ENCODE peak calls at places on chromosomes 1 and 21, in four cellular contexts. A is transverse colon, S is HCT116, O is IMR-90. J is an unnamed sample.

GRCh38 chr1:63920154-63921117 is 146.6 kb downstream of the ROR1 start:
- DNase-seq in A (no peak), O (peak), S (no peak), J (no peak)

GRCh38 chr1:37071829-37072228 is 37.5 kb upstream of the GRIK3 start:
- DNase-seq in O (no peak), A (no peak), S (no peak), J (no peak)

GRCh38 chr21:42038393-42038792 is 28.2 kb upstream of the ZBTB21 start:
- DNase-seq in A (no peak), O (no peak), S (no peak), J (no peak)

GRCh38 chr1:89047734-89048133 is 17.3 kb downstream of the GBP1 start:
- DNase-seq in A (no peak), O (peak), S (no peak), J (no peak)

GRCh38 chr1:145706282-145706681 is 886 bp downstream of the PDZK1 start:
- DNase-seq in O (peak), S (peak), A (no peak), J (no peak)

GRCh38 chr1:38213720-38214367 is 167.3 kb upstream of the POU3F1 start:
- DNase-seq in S (no peak), A (no peak), O (no peak), J (no peak)

GRCh38 chr1:117674521-117675400 is 68.9 kb downstream of the TENT5C start:
- DNase-seq in O (peak), A (peak), S (no peak), J (peak)

GRCh38 chr1:222382171-222382570 is 165.7 kb downstream of the HHIPL2 start:
- DNase-seq in A (no peak), S (no peak), O (no peak), J (no peak)

GRCh38 chr1:154682252-154682651 is 74.3 kb upstream of the ADAR start:
- DNase-seq in O (no peak), S (no peak), A (no peak), J (no peak)

GRCh38 chr1:63575340-63575826 is 17.8 kb upstream of the PGM1 start:
- DNase-seq in S (peak), A (no peak), O (peak), J (no peak)

GRCh38 chr1:20248954-20249612 is 41.6 kb upstream of the VWA5B1 start:
- DNase-seq in S (no peak), A (no peak), O (no peak), J (no peak)

GRCh38 chr21:36718951-36719501 is 20.1 kb downstream of the SIM2 start:
- DNase-seq in A (peak), S (peak), O (no peak), J (peak)

GRCh38 chr1:100134872-100135271 is 1.9 kb downstream of the TRMT13 start:
- DNase-seq in S (no peak), O (peak), A (no peak), J (no peak)

GRCh38 chr1:100130552-100131077 is 2.1 kb downstream of the SASS6 start:
- DNase-seq in A (no peak), S (no peak), O (peak), J (no peak)

GRCh38 chr1:100131623-100132022 is 1.1 kb downstream of the SASS6 start:
- DNase-seq in S (no peak), A (no peak), O (no peak), J (no peak)

GRCh38 chr1:100137602-100138001 is 4.6 kb downstream of the TRMT13 start:
- DNase-seq in O (no peak), S (no peak), A (no peak), J (no peak)

DNA sequence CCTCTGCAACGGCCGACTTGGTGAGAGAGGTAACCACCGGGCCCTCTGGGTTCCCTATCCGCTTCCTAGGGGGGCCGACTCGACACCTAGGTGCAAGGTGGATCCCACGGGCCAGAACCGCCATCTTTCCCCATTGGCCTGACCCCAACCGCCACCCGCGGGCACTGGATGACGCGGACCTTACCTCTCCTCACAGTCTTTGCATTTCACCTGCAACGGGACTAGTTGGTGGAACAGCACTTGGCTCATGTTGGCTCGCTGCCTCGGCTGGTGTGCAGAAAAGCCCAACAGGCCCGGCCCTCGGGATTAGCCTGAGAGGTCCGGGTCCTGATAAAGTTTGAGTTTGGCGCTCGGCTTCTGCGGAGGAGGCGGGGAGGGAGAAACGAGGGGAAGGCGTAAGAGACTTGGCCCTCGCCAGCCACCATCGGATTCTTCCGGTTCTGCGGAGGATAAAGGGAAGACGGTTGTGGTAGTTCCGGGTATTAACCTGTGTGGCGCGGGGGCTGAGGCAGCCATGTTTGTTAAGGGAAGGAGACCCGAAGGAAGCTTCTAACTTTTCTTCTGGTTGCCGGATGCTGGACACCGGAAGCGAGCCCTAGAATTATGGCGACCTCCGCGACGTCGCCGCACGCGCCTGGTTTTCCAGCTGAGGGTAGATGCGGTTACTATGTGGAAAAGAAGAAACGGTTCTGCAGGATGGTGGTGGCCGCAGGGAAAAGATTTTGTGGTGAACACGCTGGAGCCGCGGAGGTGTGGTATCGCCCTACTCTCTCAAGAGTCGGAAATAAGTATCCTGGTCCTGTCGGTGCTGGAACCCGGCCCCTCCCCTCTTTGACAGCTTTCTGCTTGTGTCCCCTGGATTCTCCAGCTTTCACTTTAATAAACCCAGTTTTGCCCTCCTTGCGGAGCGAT is at the start of the genes SASS6 and TRMT13:
- DNase-seq in A (peak), S (peak), O (peak), J (peak)
- TF ChIP-seq CTCF in A (peak), S (no peak), O (no peak), J (no peak)

GRCh38 chr1:207821464-207822045 is 69.7 kb downstream of the CD46 start:
- DNase-seq in S (no peak), O (no peak), A (no peak), J (no peak)

GRCh38 chr1:207823531-207823879 is 71.7 kb downstream of the CD46 start:
- DNase-seq in S (no peak), A (no peak), O (no peak), J (no peak)

GRCh38 chr1:207823880-207824566 is 72.2 kb downstream of the CD46 start:
- DNase-seq in S (peak), O (peak), A (peak), J (peak)

GRCh38 chr1:207822124-207822601 is 70.3 kb downstream of the CD46 start:
- DNase-seq in A (peak), O (no peak), S (no peak), J (no peak)

GRCh38 chr1:207822602-207823451 is 71.0 kb downstream of the CD46 start:
- DNase-seq in O (peak), A (peak), S (no peak), J (peak)
- TF ChIP-seq POLR2A in O (no peak), A (peak), S (no peak), J (no peak)

GRCh38 chr1:200351826-200352549 is 57.8 kb downstream of the ZNF281 start:
- DNase-seq in S (no peak), A (no peak), O (peak), J (no peak)
- TF ChIP-seq CTCF in S (no peak), A (no peak), O (no peak), J (no peak)

GRCh38 chr1:32111040-32111628 is 3.3 kb downstream of the KPNA6 start:
- DNase-seq in A (no peak), S (no peak), O (no peak), J (no peak)

GRCh38 chr1:32105338-32105737 is 2.5 kb upstream of the KPNA6 start:
- DNase-seq in S (no peak), O (no peak), A (no peak), J (no peak)

GRCh38 chr1:32111789-32112188 is 3.9 kb downstream of the KPNA6 start:
- DNase-seq in O (peak), S (no peak), A (no peak), J (no peak)

GRCh38 chr1:32106663-32107273 is 1.1 kb upstream of the KPNA6 start:
- DNase-seq in O (no peak), A (no peak), S (no peak), J (no peak)

GRCh38 chr1:32107742-32108661 is at the start of gene KPNA6:
- DNase-seq in A (peak), O (peak), S (peak), J (peak)
- TF ChIP-seq POLR2A in A (peak), O (peak), S (peak), J (no peak)

GRCh38 chr21:15904389-15904788 is 174.6 kb downstream of the USP25 start:
- DNase-seq in A (no peak), O (peak), S (no peak), J (no peak)

DNA sequence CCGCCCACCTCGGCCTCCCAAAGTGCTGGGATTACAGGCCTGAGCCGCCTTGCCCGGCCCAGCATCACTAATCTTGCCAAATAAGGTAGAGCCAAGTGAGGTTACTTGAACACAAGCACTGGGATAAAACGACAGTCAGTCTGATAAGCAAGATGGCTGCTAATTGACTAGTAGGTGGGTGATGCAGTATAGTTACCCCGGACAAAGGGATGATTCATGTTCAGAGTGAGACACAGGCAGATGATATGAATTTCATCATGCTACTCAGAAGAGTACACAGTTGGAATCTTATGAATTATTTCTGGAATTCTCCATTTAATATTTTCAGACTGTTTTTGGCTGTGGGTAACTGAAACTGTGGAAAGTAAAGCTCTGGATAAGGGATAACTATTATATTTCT is 178.4 kb downstream of the USP25 start:
- DNase-seq in A (no peak), S (no peak), O (peak), J (no peak)
- TF ChIP-seq CTCF in A (no peak), S (no peak), O (no peak), J (no peak)

GRCh38 chr1:3674100-3675094 is 22.1 kb downstream of the TP73 start:
- DNase-seq in A (no peak), O (no peak), S (no peak), J (no peak)

GRCh38 chr1:3672231-3672970 is 20.1 kb downstream of the TP73 start:
- DNase-seq in A (no peak), O (no peak), S (no peak), J (no peak)

GRCh38 chr1:3675436-3675835 is 23.1 kb downstream of the TP73 start:
- DNase-seq in O (no peak), A (no peak), S (no peak), J (no peak)

GRCh38 chr1:3672971-3673361 is 20.6 kb downstream of the TP73 start:
- DNase-seq in S (no peak), A (no peak), O (no peak), J (no peak)

GRCh38 chr1:3673381-3674099 is 21.2 kb downstream of the TP73 start:
- DNase-seq in S (no peak), O (no peak), A (no peak), J (no peak)
- TF ChIP-seq POLR2A in S (no peak), O (no peak), A (no peak), J (no peak)

J was measured in stomach.